ENCODE peak calls at places on chromosomes 16 and 17, in ten cellular contexts. C is NB4, H is neural crest cell, O is body of pancreas, M is activated B cell treated with CpG ODN at 0.5 μM for 24 hours, Q is HepG2, N is fibroblast of pulmonary artery, R is fibroblast of mammary gland, Y is mammary epithelial cell, X is progenitor cell of endocrine pancreas. A is an unnamed sample.
A peak's percentile ranks its signal among the peaks of the same experiment; 100 is the strongest.

GRCh38 chr16:4450921-4451619 is 23.4 kb downstream of the NMRAL1 start:
- DNase-seq in C (no peak), H (no peak), O (no peak), M (no peak), Q (no peak), N (no peak), R (no peak), Y (no peak), X (no peak), A (no peak)

GRCh38 chr17:73895157-73895556 is 250.9 kb upstream of the SDK2 start:
- DNase-seq in C (no peak), H (no peak), O (no peak), M (no peak), Q (no peak), N (no peak), R (no peak), Y (no peak), X (no peak), A (no peak)

GRCh38 chr17:82231562-82232321 is 2.9 kb downstream of the SLC16A3 start:
- DNase-seq in C (peak; percentile 92), H (peak; percentile 41), O (no peak), M (no peak), Q (peak; percentile 94), N (peak; percentile 89), R (peak; percentile 82), Y (no peak), X (peak; percentile 27), A (peak; percentile 84)

GRCh38 chr17:35082073-35082657 is 18.7 kb upstream of the RFFL start:
- DNase-seq in C (no peak), H (no peak), O (no peak), M (no peak), Q (peak; percentile 9), N (peak; percentile 70), R (peak; percentile 89), Y (peak; percentile 84), X (no peak), A (no peak)

GRCh38 chr17:81391964-81392908 is 3.0 kb upstream of the BAHCC1 start:
- DNase-seq in C (no peak), H (no peak), O (no peak), M (no peak), Q (no peak), N (peak; percentile 81), R (peak; percentile 60), Y (no peak), X (no peak), A (no peak)

GRCh38 chr17:31699281-31699680 is 159.8 kb downstream of the COPRS start:
- DNase-seq in C (no peak), H (no peak), O (no peak), M (no peak), Q (no peak), N (no peak), R (no peak), Y (peak; percentile 11), X (no peak), A (no peak)

GRCh38 chr17:51000835-51001638 is 119.6 kb downstream of the SPAG9 start:
- DNase-seq in C (peak; percentile 73), H (no peak), O (no peak), M (no peak), Q (peak; percentile 71), N (peak; percentile 88), R (peak; percentile 78), Y (peak; percentile 44), X (no peak), A (no peak)

GRCh38 chr17:21190078-21190477 is 23.9 kb downstream of the TMEM11 start:
- DNase-seq in C (no peak), H (no peak), O (no peak), M (no peak), Q (no peak), N (no peak), R (no peak), Y (no peak), X (no peak), A (no peak)

GRCh38 chr16:2969545-2970521 is 685 bp downstream of the PAQR4 start:
- DNase-seq in C (peak; percentile 92), H (peak; percentile 60), O (peak; percentile 71), M (peak; percentile 53), Q (peak; percentile 66), N (peak; percentile 23), R (peak; percentile 60), Y (peak; percentile 73), X (peak; percentile 48), A (peak; percentile 72)

GRCh38 chr17:74431568-74432483 is at the start of gene GPRC5C:
- DNase-seq in C (peak; percentile 80), H (no peak), O (peak; percentile 91), M (peak; percentile 44), Q (peak; percentile 95), N (peak; percentile 64), R (peak; percentile 54), Y (peak; percentile 90), X (peak; percentile 81), A (no peak)

GRCh38 chr16:48164907-48165715 is 9.3 kb upstream of the ABCC12 start:
- DNase-seq in C (peak; percentile 75), H (peak; percentile 85), O (peak; percentile 74), M (peak; percentile 60), Q (peak; percentile 82), N (peak; percentile 72), R (peak; percentile 70), Y (peak; percentile 61), X (peak; percentile 72), A (peak; percentile 80)

GRCh38 chr17:38994026-38994425 is 26.8 kb upstream of the FBXO47 start:
- DNase-seq in C (no peak), H (no peak), O (no peak), M (no peak), Q (no peak), N (no peak), R (no peak), Y (no peak), X (no peak), A (no peak)

GRCh38 chr16:71499775-71500364 is 10.7 kb upstream of the ZNF19 start:
- DNase-seq in C (peak; percentile 73), H (peak; percentile 50), O (peak; percentile 48), M (no peak), Q (peak; percentile 68), N (peak; percentile 79), R (peak; percentile 67), Y (peak; percentile 37), X (peak; percentile 24), A (no peak)

GRCh38 chr16:71500964-71501363 is 11.8 kb upstream of the ZNF19 start:
- DNase-seq in C (no peak), H (no peak), O (no peak), M (no peak), Q (no peak), N (no peak), R (no peak), Y (no peak), X (no peak), A (no peak)

GRCh38 chr16:71504901-71505300 is 15.8 kb upstream of the ZNF19 start:
- DNase-seq in C (no peak), H (no peak), O (no peak), M (no peak), Q (no peak), N (no peak), R (no peak), Y (peak; percentile 31), X (no peak), A (no peak)

GRCh38 chr16:71498031-71498430 is 8.9 kb upstream of the ZNF19 start:
- DNase-seq in C (no peak), H (no peak), O (no peak), M (no peak), Q (no peak), N (no peak), R (no peak), Y (no peak), X (no peak), A (no peak)

GRCh38 chr16:71501562-71501961 is 12.4 kb upstream of the ZNF19 start:
- DNase-seq in C (peak; percentile 27), H (no peak), O (no peak), M (no peak), Q (no peak), N (no peak), R (no peak), Y (no peak), X (no peak), A (no peak)
- TF ChIP-seq CTCF in C (no peak), H (no peak), O (peak; percentile 20), M (no peak), Q (peak; percentile 42), N (no peak), R (no peak), Y (no peak), X (no peak), A (no peak)

GRCh38 chr16:29816694-29817441 is 916 bp downstream of the PAGR1 start:
- DNase-seq in C (peak; percentile 81), H (peak; percentile 42), O (peak; percentile 64), M (no peak), Q (peak; percentile 47), N (peak; percentile 69), R (peak; percentile 50), Y (peak; percentile 69), X (no peak), A (no peak)
- TF ChIP-seq CTCF in C (peak; percentile 23), H (peak; percentile 16), O (no peak), M (no peak), Q (no peak), N (peak; percentile 24), R (no peak), Y (peak; percentile 6), X (peak; percentile 13), A (no peak)

DNA sequence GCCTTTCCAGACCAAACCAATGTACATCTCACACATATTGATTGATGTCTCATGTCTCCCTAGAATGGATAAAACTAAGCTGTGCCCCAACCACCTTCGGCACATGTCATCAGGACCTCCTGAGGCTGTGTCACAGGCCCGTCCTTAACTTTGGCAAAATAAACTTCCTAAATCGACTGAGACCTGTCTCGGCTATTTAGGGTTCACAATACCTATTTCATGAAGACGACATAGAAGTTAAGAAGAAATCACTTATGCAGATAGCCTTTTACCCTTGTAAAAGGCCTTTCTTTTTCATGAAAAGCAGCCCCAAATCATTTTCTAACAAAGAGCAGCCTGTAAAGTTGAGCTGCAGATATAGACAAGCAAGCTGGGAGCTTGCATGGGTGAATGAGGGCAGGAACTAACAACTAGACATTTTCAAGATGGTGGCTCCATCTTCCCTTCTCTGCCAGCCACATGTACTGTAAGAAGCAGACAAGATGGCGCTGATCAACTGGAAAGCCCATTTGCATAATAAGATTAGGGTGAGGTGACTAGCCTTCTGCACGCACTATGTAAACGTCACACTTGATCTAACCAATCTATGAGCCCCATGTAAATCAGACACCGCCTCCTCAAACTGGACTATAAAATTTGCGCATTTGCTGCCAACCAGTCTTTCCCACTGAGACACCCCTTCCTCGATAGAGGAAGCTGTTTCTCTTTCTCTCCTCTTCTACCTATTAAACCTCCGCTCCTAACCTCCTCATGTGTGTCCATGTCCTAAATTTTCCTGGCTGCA is 4.7 kb upstream of the KDM8 start:
- DNase-seq in C (peak; percentile 59), H (no peak), O (no peak), M (no peak), Q (no peak), N (no peak), R (no peak), Y (no peak), X (no peak), A (no peak)
- TF ChIP-seq CTCF in C (no peak), H (no peak), O (no peak), M (no peak), Q (no peak), N (no peak), R (no peak), Y (no peak), X (no peak), A (no peak)

DNA sequence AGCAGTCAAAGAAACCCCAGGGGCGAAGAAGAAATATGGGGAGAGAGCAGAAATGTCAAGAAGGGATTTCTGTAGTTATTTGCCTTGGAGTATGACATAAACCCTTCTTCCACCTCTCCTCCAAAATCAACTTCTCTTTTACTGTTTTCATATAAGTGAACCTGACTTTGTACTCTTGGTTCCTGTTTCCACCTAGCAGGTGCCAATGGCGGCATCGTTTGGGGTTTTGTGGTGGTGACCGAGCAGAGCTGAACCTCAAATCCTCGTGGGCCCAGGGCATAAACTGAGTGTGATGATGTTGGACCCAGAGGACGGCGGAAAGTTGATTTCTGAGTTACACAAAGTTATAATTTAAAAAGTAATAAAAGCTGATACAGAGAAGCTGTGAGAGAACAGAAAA is 39.6 kb upstream of the PSMD7 start:
- DNase-seq in C (peak; percentile 30), H (no peak), O (no peak), M (no peak), Q (no peak), N (no peak), R (no peak), Y (no peak), X (no peak), A (no peak)
- TF ChIP-seq CTCF in C (no peak), H (no peak), O (no peak), M (no peak), Q (no peak), N (no peak), R (no peak), Y (no peak), X (no peak), A (no peak)